ENCODE peak calls at places on chromosomes 6 and 20, in ten cellular contexts. R is T-helper 2 cell; B is hippocampal formation; F is GM04503; K is dorsolateral prefrontal cortex; O is NCI-H1105; S is foreskin fibroblast; L is AG04450; A is Ammon's horn; J is activated CD4-positive, alpha-beta T cell treated with anti-CD3 and anti-CD28 coated beads, Interleukin-2, amount 10 ng/mL, durations not matched to agents 7 days and 5 days. N is an unnamed sample.

GRCh38 chr6:130814506-130814905 is 12.7 kb upstream of the SMLR1 start:
- DNase-seq in R (no peak), B (no peak), F (no peak), K (no peak), O (no peak), S (no peak), L (no peak), A (no peak), J (no peak), N (no peak)

GRCh38 chr20:4835244-4836177 is 113.8 kb downstream of the PRND start:
- DNase-seq in R (no peak), B (peak), F (peak), K (no peak), O (no peak), S (no peak), L (no peak), A (peak), J (no peak), N (peak)

GRCh38 chr6:144285798-144286502 is 815 bp downstream of the UTRN start:
- DNase-seq in R (peak), B (peak), F (peak), K (no peak), O (peak), S (peak), L (no peak), A (peak), J (peak), N (peak)

GRCh38 chr6:29776684-29777083 is 50.9 kb upstream of the HLA-G start:
- DNase-seq in R (no peak), B (no peak), F (no peak), K (no peak), O (no peak), S (no peak), L (no peak), A (no peak), J (no peak), N (no peak)

GRCh38 chr6:107345398-107345797 is 114.0 kb downstream of the PDSS2 start:
- DNase-seq in R (no peak), B (no peak), F (no peak), K (no peak), O (no peak), S (no peak), L (no peak), A (no peak), J (no peak), N (no peak)

GRCh38 chr20:49790077-49790798 is 22.4 kb upstream of the SLC9A8 start:
- DNase-seq in R (no peak), B (no peak), F (peak), K (no peak), O (no peak), S (peak), L (peak), A (no peak), J (no peak), N (peak)

GRCh38 chr6:15096894-15097837 is 148.7 kb upstream of the JARID2 start:
- DNase-seq in R (peak), B (no peak), F (no peak), K (no peak), O (no peak), S (no peak), L (no peak), A (no peak), J (no peak), N (no peak)

GRCh38 chr6:17167327-17167979 is 65.6 kb downstream of the STMND1 start:
- DNase-seq in R (no peak), B (no peak), F (no peak), K (peak), O (no peak), S (peak), L (no peak), A (peak), J (no peak), N (peak)

GRCh38 chr6:169269180-169270076 is 15.8 kb upstream of the THBS2 start:
- DNase-seq in R (no peak), B (no peak), F (no peak), K (no peak), O (no peak), S (no peak), L (peak), A (no peak), J (no peak), N (no peak)

GRCh38 chr6:69866351-69867074 is at the start of gene COL19A1:
- DNase-seq in R (peak), B (no peak), F (no peak), K (no peak), O (peak), S (no peak), L (no peak), A (peak), J (peak), N (peak)

GRCh38 chr6:167734662-167735497 is 91.8 kb upstream of the AFDN start:
- DNase-seq in R (no peak), B (no peak), F (no peak), K (no peak), O (no peak), S (no peak), L (no peak), A (no peak), J (no peak), N (no peak)

GRCh38 chr6:157491571-157492232 is 110.7 kb downstream of the ZDHHC14 start:
- DNase-seq in R (no peak), B (no peak), F (no peak), K (no peak), O (no peak), S (no peak), L (no peak), A (no peak), J (no peak), N (no peak)

GRCh38 chr20:10434467-10434831 is 427 bp upstream of the MKKS start:
- DNase-seq in R (peak), B (peak), F (peak), K (peak), O (peak), S (peak), L (peak), A (peak), J (peak), N (peak)